ENCODE peak calls at places on chromosomes 6 and 20, in nine cellular contexts. P is lung, G is mammary epithelial cell, V is SK-N-SH, J is OCI-LY7, F is right cardiac atrium, H is heart right ventricle, X is cardiac muscle cell, I is right atrium auricular region. Y is an unnamed sample.

GRCh38 chr6:144957236-144957937 is 672.3 kb downstream of the UTRN start:
- DNase-seq in G (no peak), P (no peak), H (no peak), I (no peak), J (no peak), X (no peak), V (no peak), F (no peak), Y (peak; percentile 61)

GRCh38 chr20:46122516-46123481 is 4.7 kb downstream of the CD40 start:
- DNase-seq in F (no peak), I (no peak), H (no peak), V (no peak), G (no peak), X (no peak), J (no peak), P (no peak), Y (no peak)

GRCh38 chr6:20630136-20630535 is 95.9 kb downstream of the CDKAL1 start:
- DNase-seq in I (no peak), H (no peak), F (no peak), J (no peak), V (no peak), X (no peak), P (no peak), G (no peak), Y (no peak)

GRCh38 chr20:23093613-23094012 is 7.5 kb upstream of the CD93 start:
- DNase-seq in G (no peak), J (no peak), I (no peak), F (no peak), X (no peak), H (no peak), P (no peak), V (no peak), Y (no peak)

GRCh38 chr20:47727170-47727880 is 58.0 kb downstream of the SULF2 start:
- DNase-seq in X (no peak), F (peak; percentile 54), V (no peak), I (peak; percentile 69), G (no peak), P (peak; percentile 69), H (peak; percentile 32), J (peak; percentile 90), Y (no peak)

GRCh38 chr6:42226251-42227143 is 8.8 kb upstream of the MRPS10 start:
- DNase-seq in I (no peak), P (no peak), F (no peak), H (no peak), X (no peak), J (no peak), G (peak; percentile 96), V (no peak), Y (peak; percentile 100)

GRCh38 chr6:109595998-109596397 is 95.0 kb downstream of the AK9 start:
- DNase-seq in I (no peak), X (no peak), F (no peak), P (no peak), J (peak; percentile 12), V (peak; percentile 23), H (no peak), G (peak; percentile 12), Y (peak; percentile 52)

GRCh38 chr6:79544939-79545450 is 7.8 kb upstream of the LCA5 start:
- DNase-seq in G (peak; percentile 100), V (peak; percentile 75), X (peak; percentile 76), J (peak; percentile 39), I (peak; percentile 84), H (peak; percentile 44), P (peak; percentile 77), F (peak; percentile 72), Y (peak; percentile 93)

GRCh38 chr20:43667341-43668132 is 623 bp downstream of the MYBL2 start:
- DNase-seq in I (no peak), G (no peak), H (no peak), J (peak; percentile 84), P (no peak), V (peak; percentile 78), X (peak; percentile 9), F (no peak), Y (peak; percentile 41)

GRCh38 chr20:43665466-43666176 is 1.3 kb upstream of the MYBL2 start:
- DNase-seq in P (no peak), H (no peak), I (no peak), V (no peak), G (no peak), F (no peak), J (no peak), X (no peak), Y (peak; percentile 70)

GRCh38 chr20:43662943-43663655 is 3.8 kb upstream of the MYBL2 start:
- DNase-seq in X (no peak), H (no peak), P (no peak), G (peak; percentile 85), F (no peak), I (no peak), J (no peak), V (peak; percentile 62), Y (peak; percentile 78)

GRCh38 chr20:43669332-43669731 is 2.4 kb downstream of the MYBL2 start:
- DNase-seq in H (no peak), F (no peak), P (no peak), X (no peak), I (no peak), V (no peak), G (peak; percentile 61), J (peak; percentile 24), Y (peak; percentile 94)

GRCh38 chr20:43666376-43667328 is at the start of gene MYBL2:
- DNase-seq in F (peak; percentile 31), G (peak; percentile 56), P (peak; percentile 47), X (peak; percentile 90), H (peak; percentile 40), I (no peak), V (peak; percentile 94), J (peak; percentile 92), Y (peak; percentile 78)
- H3K4me3 ChIP-seq in F (peak within 1 kb of the TSS; percentile 31), G (peak within 1 kb of the TSS; percentile 32), P (no peak within 1 kb of the TSS), X (peak within 1 kb of the TSS; percentile 16), H (peak within 1 kb of the TSS; percentile 17), I (no peak within 1 kb of the TSS), V (peak within 1 kb of the TSS; percentile 50), J (peak within 1 kb of the TSS; percentile 96), Y (peak within 1 kb of the TSS; percentile 70)

DNA sequence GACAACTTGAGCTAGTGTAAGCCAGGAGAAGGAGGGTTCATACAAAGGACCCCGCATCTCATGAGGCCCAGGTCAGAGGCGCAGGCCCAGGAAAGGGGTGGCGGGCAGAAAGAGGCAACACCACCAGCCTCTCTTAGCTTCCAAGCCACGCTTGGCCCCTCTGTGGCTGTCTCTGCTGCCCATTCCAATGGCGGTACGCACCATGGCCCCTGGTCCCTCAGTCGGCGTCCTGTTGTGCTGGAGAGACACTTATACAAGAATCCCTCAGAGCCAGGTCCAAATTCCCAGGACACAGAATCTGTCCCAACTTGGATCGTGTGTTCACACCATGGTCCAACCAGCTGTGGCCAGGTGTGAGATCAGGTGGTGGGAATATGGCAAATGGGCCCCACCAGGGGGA is 127.0 kb upstream of the CDH4 start:
- DNase-seq in P (no peak), V (no peak), G (no peak), I (no peak), F (no peak), X (no peak), J (no peak), H (no peak), Y (no peak)
- H3K27ac ChIP-seq in P (no peak overlapping the region), V (no peak overlapping the region), G (no peak overlapping the region), I (no peak overlapping the region), F (no peak overlapping the region), X (no peak overlapping the region), J (no peak overlapping the region), H (no peak overlapping the region), Y (no peak overlapping the region)

GRCh38 chr6:136646377-136646776 is 96.2 kb upstream of the MAP7 start:
- DNase-seq in P (no peak), J (no peak), F (no peak), V (no peak), X (peak; percentile 15), I (no peak), G (no peak), H (no peak), Y (no peak)

GRCh38 chr6:136643850-136644596 is 93.8 kb upstream of the MAP7 start:
- DNase-seq in J (peak; percentile 81), P (peak; percentile 94), X (peak; percentile 95), F (peak; percentile 88), H (peak; percentile 84), G (peak; percentile 80), I (peak; percentile 87), V (peak; percentile 73), Y (peak; percentile 88)

GRCh38 chr6:136641873-136642465 is 91.7 kb upstream of the MAP7 start:
- DNase-seq in F (no peak), X (no peak), J (no peak), G (no peak), P (no peak), H (no peak), V (no peak), I (no peak), Y (no peak)

GRCh38 chr6:136647363-136647763 is 97.1 kb upstream of the MAP7 start:
- DNase-seq in J (no peak), F (no peak), P (no peak), H (no peak), G (no peak), I (no peak), X (no peak), V (no peak), Y (no peak)

DNA sequence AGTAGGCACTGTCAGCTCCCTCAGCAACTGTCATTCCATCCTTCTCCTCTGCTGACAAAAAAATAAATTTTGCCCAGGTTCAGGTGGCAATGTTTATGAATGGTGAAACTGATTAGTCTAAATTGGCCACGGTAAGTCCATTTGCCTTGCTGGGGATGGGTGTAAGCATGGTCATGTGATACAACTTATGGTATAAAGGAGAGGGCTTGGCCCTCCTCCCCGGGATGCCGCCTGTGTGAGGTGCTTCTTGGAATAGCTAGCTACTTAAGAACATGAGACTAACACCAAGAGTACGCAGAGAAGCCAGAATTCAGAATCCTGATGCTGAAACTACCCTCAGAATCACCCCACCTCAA is 94.4 kb upstream of the MAP7 start:
- DNase-seq in J (no peak), P (no peak), H (no peak), X (no peak), V (no peak), G (no peak), I (no peak), F (no peak), Y (no peak)
- H3K4me1 ChIP-seq in J (peaks cover 16% of the 10 kb centered on the region), P (peaks cover 2% of the 10 kb centered on the region), H (peaks cover 34% of the 10 kb centered on the region), X (peaks cover 12% of the 10 kb centered on the region), V (peaks cover 9% of the 10 kb centered on the region), G (peaks cover 7% of the 10 kb centered on the region), I (peaks cover 32% of the 10 kb centered on the region), F (peaks cover 8% of the 10 kb centered on the region), Y (peaks cover 12% of the 10 kb centered on the region)

GRCh38 chr20:51454250-51454865 is 88.2 kb downstream of the NFATC2 start:
- DNase-seq in G (no peak), V (no peak), J (no peak), F (no peak), P (no peak), X (no peak), H (no peak), I (no peak), Y (no peak)

GRCh38 chr20:51457281-51457932 is 85.1 kb downstream of the NFATC2 start:
- DNase-seq in F (peak; percentile 79), X (no peak), P (no peak), I (peak; percentile 72), V (peak; percentile 44), H (peak; percentile 44), J (peak; percentile 37), G (peak; percentile 77), Y (peak; percentile 98)

GRCh38 chr20:51460163-51460562 is 82.4 kb downstream of the NFATC2 start:
- DNase-seq in G (no peak), J (no peak), P (no peak), X (no peak), V (no peak), I (no peak), H (no peak), F (no peak), Y (no peak)

GRCh38 chr20:51458751-51459439 is 83.6 kb downstream of the NFATC2 start:
- DNase-seq in V (no peak), P (no peak), H (no peak), X (no peak), J (no peak), G (no peak), F (no peak), I (no peak), Y (no peak)

GRCh38 chr20:51456511-51457280 is 85.8 kb downstream of the NFATC2 start:
- DNase-seq in P (peak; percentile 96), I (peak; percentile 95), J (no peak), G (peak; percentile 96), X (peak; percentile 91), F (peak; percentile 96), H (peak; percentile 95), V (peak; percentile 89), Y (peak; percentile 100)
- H3K4me3 ChIP-seq in P (no peak overlapping the region), I (no peak overlapping the region), J (no peak overlapping the region), G (peak overlapping the region; percentile 21), X (no peak overlapping the region), F (no peak overlapping the region), H (no peak overlapping the region), V (peak overlapping the region; percentile 24), Y (peak overlapping the region; percentile 55)